ENCODE peak calls at places on chromosomes 16 and 17, in seven cellular contexts. G, Z, P, U, I, E and S are unnamed samples.
A peak's percentile ranks its signal among the peaks of the same experiment; 100 is the strongest.

GRCh38 chr17:13725286-13725990 is 123.7 kb upstream of the HS3ST3A1 start:
- DNase-seq in G (no peak), Z (no peak), P (no peak), U (no peak), I (no peak), E (no peak), S (no peak)

GRCh38 chr17:29617125-29617480 is 5.6 kb downstream of the CORO6 start:
- DNase-seq in G (peak; percentile 94), Z (peak; percentile 88), P (peak; percentile 93), U (peak; percentile 52), I (peak; percentile 89), E (peak; percentile 85), S (peak; percentile 72)

GRCh38 chr17:44501866-44502265 is 1.3 kb downstream of the GPATCH8 start:
- DNase-seq in G (no peak), Z (no peak), P (no peak), U (no peak), I (no peak), E (no peak), S (no peak)

GRCh38 chr16:24729967-24730815 is 740 bp downstream of the TNRC6A start:
- DNase-seq in G (peak; percentile 41), Z (no peak), P (peak; percentile 29), U (no peak), I (no peak), E (peak; percentile 9), S (peak; percentile 30)

GRCh38 chr16:55175389-55175788 is 148.6 kb upstream of the IRX6 start:
- DNase-seq in G (no peak), Z (no peak), P (no peak), U (no peak), I (no peak), E (no peak), S (no peak)

GRCh38 chr17:49910094-49910857 is 58.7 kb upstream of the DLX4 start:
- DNase-seq in G (no peak), Z (no peak), P (peak; percentile 91), U (no peak), I (no peak), E (peak; percentile 18), S (no peak)

GRCh38 chr17:42748202-42748905 is 3.5 kb upstream of the EZH1 start:
- DNase-seq in G (no peak), Z (no peak), P (no peak), U (no peak), I (no peak), E (no peak), S (no peak)

GRCh38 chr17:21124096-21124495 is 2.7 kb upstream of the DHRS7B start:
- DNase-seq in G (no peak), Z (no peak), P (no peak), U (no peak), I (no peak), E (no peak), S (no peak)

GRCh38 chr16:7651803-7652570 is 319.3 kb downstream of the RBFOX1 start:
- DNase-seq in G (no peak), Z (no peak), P (no peak), U (no peak), I (no peak), E (no peak), S (no peak)

GRCh38 chr17:2549392-2550211 is 37.9 kb upstream of the METTL16 start:
- DNase-seq in G (no peak), Z (no peak), P (no peak), U (no peak), I (no peak), E (no peak), S (no peak)

GRCh38 chr17:12619444-12620199 is 46.1 kb upstream of the MYOCD start:
- DNase-seq in G (no peak), Z (no peak), P (no peak), U (no peak), I (no peak), E (no peak), S (no peak)

GRCh38 chr17:41542357-41542756 is 14.2 kb upstream of the KRT19 start:
- DNase-seq in G (no peak), Z (no peak), P (no peak), U (no peak), I (no peak), E (no peak), S (no peak)